ENCODE peak calls at places on chromosomes 16 and 17, in four cellular contexts. P is neural crest cell, T is brain pericyte, Y is NCI-H1436. F is an unnamed sample.
A peak's percentile ranks its signal among the peaks of the same experiment; 100 is the strongest.

GRCh38 chr16:66510298-66510697 is 39.6 kb downstream of the TK2 start:
- DNase-seq in P (no peak), Y (no peak), T (no peak), F (no peak)

GRCh38 chr17:75178453-75178852 is 4.3 kb downstream of the SUMO2 start:
- DNase-seq in Y (no peak), P (no peak), T (no peak), F (no peak)

GRCh38 chr17:29179232-29180036 is 764 bp downstream of the MYO18A start:
- DNase-seq in Y (peak; percentile 46), P (peak; percentile 25), T (no peak), F (no peak)

GRCh38 chr16:1089822-1090619 is 6.0 kb downstream of the C1QTNF8 start:
- DNase-seq in Y (no peak), T (no peak), P (no peak), F (no peak)

GRCh38 chr16:84732674-84733352 is 33.0 kb downstream of the USP10 start:
- DNase-seq in Y (no peak), T (no peak), P (no peak), F (no peak)

GRCh38 chr17:49132699-49133364 is at the start of gene B4GALNT2:
- DNase-seq in T (no peak), Y (no peak), P (peak; percentile 9), F (peak; percentile 1)

GRCh38 chr16:20610192-20610891 is 34.2 kb upstream of the ACSM2B start:
- DNase-seq in T (no peak), Y (no peak), P (no peak), F (no peak)

GRCh38 chr16:31005350-31006085 is 4.9 kb downstream of the STX1B start:
- DNase-seq in T (no peak), Y (no peak), P (no peak), F (no peak)

GRCh38 chr16:71449020-71449419 is 7.2 kb upstream of the TLE7 start:
- DNase-seq in P (no peak), Y (no peak), T (no peak), F (no peak)

GRCh38 chr17:38509772-38510423 is 81.6 kb downstream of the ARHGAP23 start:
- DNase-seq in P (peak; percentile 33), Y (no peak), T (no peak), F (no peak)

GRCh38 chr16:87848676-87849345 is 20.5 kb downstream of the SLC7A5 start:
- DNase-seq in T (no peak), Y (no peak), P (no peak), F (no peak)

GRCh38 chr16:82701302-82702022 is 74.7 kb downstream of the CDH13 start:
- DNase-seq in Y (no peak), T (no peak), P (no peak), F (no peak)

GRCh38 chr16:79067600-79067999 is 532.9 kb downstream of the MAF start:
- DNase-seq in T (no peak), Y (no peak), P (no peak), F (no peak)

GRCh38 chr17:60510031-60510430 is 16.0 kb downstream of the APPBP2 start:
- DNase-seq in Y (no peak), P (no peak), T (no peak), F (no peak)

GRCh38 chr17:39101139-39101538 is 50.3 kb downstream of the PLXDC1 start:
- DNase-seq in T (no peak), P (no peak), Y (no peak), F (no peak)

GRCh38 chr16:24580665-24581064 is 41.3 kb downstream of the RBBP6 start:
- DNase-seq in P (no peak), Y (no peak), T (peak; percentile 5), F (no peak)

GRCh38 chr17:39963826-39964225 is 1.0 kb downstream of the GSDMA start:
- DNase-seq in Y (no peak), P (no peak), T (no peak), F (no peak)

GRCh38 chr17:4004517-4005295 is 40.5 kb upstream of the ATP2A3 start:
- DNase-seq in T (no peak), P (peak; percentile 69), Y (no peak), F (peak; percentile 70)

GRCh38 chr17:80221401-80221800 is 1.2 kb downstream of the SLC26A11 start:
- DNase-seq in Y (no peak), T (no peak), P (no peak), F (no peak)

GRCh38 chr17:50051082-50051576 is 4.8 kb upstream of the ITGA3 start:
- DNase-seq in P (no peak), Y (no peak), T (no peak), F (no peak)

F was measured in naive B cell.